ENCODE peak calls at places on chromosomes 11 and 22, in four cellular contexts. Y is spleen, U is IMR-90, K is fibroblast of lung. T is an unnamed sample. For H3K4me1, the result is how much of the 10 kb centered on the place peaks cover.

GRCh38 chr22:28909375-28909774 is 26.0 kb downstream of the ZNRF3 start:
- DNase-seq in U (peak), K (no peak), Y (no peak), T (no peak)

GRCh38 chr11:114586797-114587196 is 8.8 kb downstream of the NXPE4 start:
- DNase-seq in K (no peak), Y (no peak), U (peak), T (no peak)

GRCh38 chr11:122804161-122804560 is 34.1 kb upstream of the CRTAM start:
- DNase-seq in Y (no peak), K (no peak), U (no peak), T (no peak)

GRCh38 chr11:47923667-47924066 is 56.7 kb upstream of the PTPRJ start:
- DNase-seq in K (peak), Y (no peak), U (peak), T (no peak)

GRCh38 chr11:122100222-122101080 is 15.6 kb downstream of the BLID start:
- DNase-seq in Y (no peak), U (peak), K (peak), T (peak)

GRCh38 chr11:11512929-11513328 is 108.9 kb downstream of the GALNT18 start:
- DNase-seq in U (no peak), Y (no peak), K (no peak), T (no peak)

GRCh38 chr22:17581056-17581455 is 17.8 kb downstream of the SLC25A18 start:
- DNase-seq in K (no peak), U (no peak), Y (no peak), T (no peak)

GRCh38 chr11:1879342-1879940 is 12.3 kb downstream of the PRR33 start:
- DNase-seq in Y (peak), U (no peak), K (no peak), T (peak)

GRCh38 chr11:18253778-18254338 is 5.4 kb upstream of the SAA2 start:
- DNase-seq in K (no peak), U (no peak), Y (no peak), T (no peak)

GRCh38 chr11:120079750-120080610 is 57.9 kb downstream of the TRIM29 start:
- DNase-seq in K (no peak), Y (no peak), U (no peak), T (peak)

GRCh38 chr11:17746096-17746495 is 11.5 kb downstream of the KCNC1 start:
- DNase-seq in U (no peak), Y (peak), K (no peak), T (peak)

GRCh38 chr11:8777907-8778767 is 95.5 kb downstream of the RPL27A start:
- DNase-seq in U (peak), K (peak), Y (no peak), T (no peak)

GRCh38 chr11:99277281-99277680 is 256.5 kb downstream of the CNTN5 start:
- DNase-seq in K (no peak), U (no peak), Y (no peak), T (no peak)

GRCh38 chr11:96279018-96279417 is 64.0 kb downstream of the MAML2 start:
- DNase-seq in U (no peak), K (no peak), Y (no peak), T (no peak)

GRCh38 chr11:75563501-75563977 is 1.5 kb downstream of the SERPINH1 start:
- DNase-seq in K (no peak), U (no peak), Y (no peak), T (no peak)

GRCh38 chr11:75565916-75566762 is 4.1 kb downstream of the SERPINH1 start:
- DNase-seq in K (no peak), Y (no peak), U (no peak), T (no peak)

GRCh38 chr11:75566763-75567279 is 4.8 kb downstream of the SERPINH1 start:
- DNase-seq in Y (no peak), K (no peak), U (no peak), T (no peak)

GRCh38 chr11:75563978-75564552 is 2.0 kb downstream of the SERPINH1 start:
- DNase-seq in U (peak), Y (no peak), K (peak), T (peak)

GRCh38 chr11:75565221-75565814 is 3.3 kb downstream of the SERPINH1 start:
- DNase-seq in U (peak), K (peak), Y (no peak), T (no peak)
- H3K4me1 ChIP-seq in U (under half), K (under half), Y (under half), T (half or more)

GRCh38 chr11:32561835-32562234 is 21.8 kb upstream of the EIF3M start:
- DNase-seq in Y (no peak), U (no peak), K (no peak), T (no peak)
- TF ChIP-seq CTCF in Y (no peak), U (no peak), K (no peak), T (no peak)

GRCh38 chr22:45526768-45527360 is 24.2 kb downstream of the FBLN1 start:
- DNase-seq in Y (no peak), K (peak), U (peak), T (no peak)

GRCh38 chr22:45524157-45524556 is 21.5 kb downstream of the FBLN1 start:
- DNase-seq in U (no peak), Y (no peak), K (no peak), T (no peak)

GRCh38 chr22:45524966-45525365 is 22.3 kb downstream of the FBLN1 start:
- DNase-seq in U (no peak), K (no peak), Y (no peak), T (no peak)

GRCh38 chr22:45526263-45526662 is 23.6 kb downstream of the FBLN1 start:
- DNase-seq in K (peak), U (no peak), Y (no peak), T (no peak)

GRCh38 chr22:45525480-45525879 is 22.8 kb downstream of the FBLN1 start:
- DNase-seq in Y (no peak), K (no peak), U (no peak), T (no peak)
- H3K27ac ChIP-seq in Y (no peak), K (no peak), U (no peak), T (peak)

GRCh38 chr11:75766449-75767227 is 1.9 kb upstream of the DGAT2 start:
- DNase-seq in Y (no peak), K (no peak), U (no peak), T (no peak)

GRCh38 chr11:75768909-75769771 is 562 bp downstream of the DGAT2 start:
- DNase-seq in Y (no peak), U (no peak), K (no peak), T (no peak)

GRCh38 chr11:75767793-75768111 is 826 bp upstream of the DGAT2 start:
- DNase-seq in Y (no peak), U (no peak), K (no peak), T (no peak)

GRCh38 chr11:75767228-75767572 is 1.4 kb upstream of the DGAT2 start:
- DNase-seq in Y (no peak), K (no peak), U (no peak), T (no peak)

DNA sequence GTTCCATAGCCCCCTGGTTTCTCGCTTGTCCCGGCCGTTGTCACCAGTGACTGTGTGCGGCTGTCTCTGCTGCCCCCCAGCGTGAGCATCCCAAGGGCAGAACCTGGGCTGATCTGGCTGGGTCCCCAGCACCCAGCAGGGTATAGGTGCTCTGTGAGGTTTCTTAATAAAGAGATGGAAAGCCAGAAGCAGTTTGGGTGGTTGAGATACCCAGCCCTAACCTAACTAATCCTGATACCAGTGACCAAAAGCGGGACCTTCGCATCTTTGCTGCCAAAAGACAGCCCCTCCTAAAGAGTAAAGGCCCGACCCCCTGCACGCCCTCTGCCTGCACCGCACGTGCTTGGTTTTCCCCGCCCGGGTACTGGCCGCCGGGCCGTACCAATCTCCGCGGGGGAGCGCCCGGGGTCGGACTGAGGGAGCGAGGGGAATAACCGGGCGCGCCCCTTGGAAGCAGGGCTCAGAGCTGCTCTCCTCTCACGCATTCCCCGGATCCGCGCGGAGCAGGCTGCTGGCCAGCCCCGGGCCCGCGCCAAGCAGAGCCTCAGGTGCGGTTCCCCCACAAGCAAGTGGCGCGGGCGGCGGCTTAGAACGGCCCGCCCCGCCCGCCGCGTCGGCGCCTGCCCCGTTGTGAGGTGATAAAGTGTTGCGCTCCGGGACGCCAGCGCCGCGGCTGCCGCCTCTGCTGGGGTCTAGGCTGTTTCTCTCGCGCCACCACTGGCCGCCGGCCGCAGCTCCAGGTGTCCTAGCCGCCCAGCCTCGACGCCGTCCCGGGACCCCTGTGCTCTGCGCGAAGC is at the start of gene DGAT2:
- DNase-seq in Y (peak), U (peak), K (peak), T (peak)
- H3K4me1 ChIP-seq in Y (under half), U (under half), K (under half), T (under half)

DNA sequence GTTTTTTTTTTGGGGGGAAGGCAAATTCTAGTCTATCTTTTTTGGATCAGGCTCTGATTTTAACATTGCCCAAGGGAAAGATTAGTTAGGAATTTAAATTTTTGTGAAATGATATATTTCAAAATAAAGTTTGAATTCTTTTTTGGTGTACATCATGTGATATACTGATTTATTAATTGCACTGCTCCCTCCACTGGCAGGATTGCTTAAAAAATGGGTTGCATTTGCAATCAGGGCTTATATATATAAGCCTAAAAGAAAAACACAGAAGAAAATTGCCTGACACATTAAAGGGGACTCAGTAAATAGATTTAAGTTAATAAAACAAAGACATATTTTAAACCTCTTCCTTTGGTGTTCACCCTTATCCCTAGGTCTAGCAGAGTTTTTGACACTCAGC is 1.2 kb downstream of the DYNC2H1 start:
- DNase-seq in K (peak), Y (no peak), U (peak), T (no peak)
- TF ChIP-seq CTCF in K (peak), Y (no peak), U (peak), T (peak)

GRCh38 chr22:31840581-31840980 is 86.8 kb downstream of the DEPDC5 start:
- DNase-seq in Y (no peak), K (no peak), U (no peak), T (no peak)
- H3K27ac ChIP-seq in Y (no peak), K (no peak), U (no peak), T (no peak)